ENCODE peak calls at places on chromosomes 11 and 22, in ten cellular contexts. F, N, R, U, V, B, E, C, T and Y are unnamed samples.
A peak's percentile ranks its signal among the peaks of the same experiment; 100 is the strongest.

GRCh38 chr11:92707173-92707619 is 262.3 kb upstream of the MTNR1B start:
- DNase-seq in F (no peak), N (no peak), R (no peak), U (no peak), V (no peak), B (no peak), E (no peak), C (peak; percentile 69), T (no peak), Y (peak; percentile 97)

GRCh38 chr11:121508449-121508848 is 55.7 kb upstream of the SORL1-AS1 start:
- DNase-seq in F (peak; percentile 92), N (peak; percentile 37), R (no peak), U (no peak), V (peak; percentile 69), B (no peak), E (no peak), C (no peak), T (no peak), Y (no peak)

GRCh38 chr11:75554258-75555022 is 7.6 kb upstream of the SERPINH1 start:
- DNase-seq in F (peak; percentile 94), N (peak; percentile 96), R (peak; percentile 97), U (no peak), V (peak; percentile 97), B (no peak), E (no peak), C (peak; percentile 100), T (no peak), Y (peak; percentile 78)

GRCh38 chr11:68655406-68655805 is 28.9 kb upstream of the GAL start:
- DNase-seq in F (no peak), N (no peak), R (no peak), U (no peak), V (no peak), B (no peak), E (no peak), C (no peak), T (no peak), Y (no peak)

GRCh38 chr11:104000798-104001197 is 35.6 kb upstream of the DDI1 start:
- DNase-seq in F (no peak), N (no peak), R (no peak), U (no peak), V (no peak), B (no peak), E (no peak), C (no peak), T (no peak), Y (no peak)

GRCh38 chr11:107598225-107599139 is 7.5 kb downstream of the ELMOD1 start:
- DNase-seq in F (no peak), N (no peak), R (no peak), U (no peak), V (peak; percentile 87), B (no peak), E (no peak), C (no peak), T (no peak), Y (no peak)

GRCh38 chr11:134843735-134844134 is 431.7 kb upstream of the B3GAT1 start:
- DNase-seq in F (no peak), N (no peak), R (no peak), U (no peak), V (no peak), B (no peak), E (no peak), C (no peak), T (no peak), Y (no peak)

GRCh38 chr11:120750647-120751419 is 239.3 kb downstream of the GRIK4 start:
- DNase-seq in F (peak; percentile 44), N (no peak), R (no peak), U (no peak), V (no peak), B (no peak), E (no peak), C (no peak), T (no peak), Y (no peak)

GRCh38 chr11:119890466-119890865 is 161.5 kb upstream of the NECTIN1 start:
- DNase-seq in F (no peak), N (no peak), R (no peak), U (no peak), V (no peak), B (no peak), E (no peak), C (no peak), T (no peak), Y (no peak)

GRCh38 chr22:44561139-44561840 is 63.3 kb upstream of the RTL6 start:
- DNase-seq in F (no peak), N (no peak), R (no peak), U (no peak), V (no peak), B (no peak), E (no peak), C (no peak), T (no peak), Y (no peak)

GRCh38 chr11:32427935-32428664 is 7.2 kb downstream of the WT1 start:
- DNase-seq in F (no peak), N (no peak), R (no peak), U (no peak), V (peak; percentile 80), B (no peak), E (no peak), C (no peak), T (no peak), Y (no peak)

GRCh38 chr11:132030896-132031295 is 660.5 kb downstream of the NTM start:
- DNase-seq in F (no peak), N (no peak), R (no peak), U (no peak), V (no peak), B (no peak), E (no peak), C (no peak), T (no peak), Y (no peak)

GRCh38 chr22:47038206-47038835 is 275.9 kb downstream of the TBC1D22A start:
- DNase-seq in F (no peak), N (no peak), R (no peak), U (no peak), V (no peak), B (no peak), E (no peak), C (no peak), T (no peak), Y (no peak)

GRCh38 chr11:69640995-69641581 is at the start of gene CCND1:
- DNase-seq in F (peak; percentile 65), N (no peak), R (peak; percentile 70), U (no peak), V (peak; percentile 97), B (peak; percentile 48), E (no peak), C (peak; percentile 65), T (no peak), Y (peak; percentile 80)